ENCODE peak calls at places on chromosomes 12 and 14, in six cellular contexts. One of them, this sample, is unnamed.

GRCh38 chr12:40577834-40578233 is 114.4 kb upstream of the CNTN1 start:
- DNase-seq in psoas muscle: no peak
- DNase-seq in fibroblast of lung: no peak
- DNase-seq in gastrocnemius medialis: no peak
- DNase-seq in upper lobe of right lung: no peak
- DNase-seq in CD4-positive, alpha-beta T cell: no peak
- DNase-seq in this sample: no peak

GRCh38 chr14:98770151-98770550 is 501.8 kb downstream of the BCL11B start:
- DNase-seq in upper lobe of right lung: no peak
- DNase-seq in gastrocnemius medialis: no peak
- DNase-seq in fibroblast of lung: no peak
- DNase-seq in psoas muscle: no peak
- DNase-seq in CD4-positive, alpha-beta T cell: no peak
- DNase-seq in this sample: no peak

GRCh38 chr12:121872546-121873223 is 14.0 kb upstream of the HPD start:
- DNase-seq in upper lobe of right lung: no peak
- DNase-seq in fibroblast of lung: peak; percentile 95
- DNase-seq in psoas muscle: no peak
- DNase-seq in gastrocnemius medialis: no peak
- DNase-seq in CD4-positive, alpha-beta T cell: no peak
- DNase-seq in this sample: no peak

GRCh38 chr12:1947081-1947480 is 28.6 kb upstream of the CACNA2D4 start:
- DNase-seq in psoas muscle: no peak
- DNase-seq in fibroblast of lung: peak; percentile 92
- DNase-seq in CD4-positive, alpha-beta T cell: no peak
- DNase-seq in gastrocnemius medialis: no peak
- DNase-seq in upper lobe of right lung: no peak
- DNase-seq in this sample: no peak

GRCh38 chr12:25648460-25648859 is 95.4 kb upstream of the LMNTD1 start:
- DNase-seq in CD4-positive, alpha-beta T cell: no peak
- DNase-seq in upper lobe of right lung: no peak
- DNase-seq in fibroblast of lung: peak; percentile 80
- DNase-seq in psoas muscle: peak; percentile 22
- DNase-seq in gastrocnemius medialis: peak; percentile 18
- DNase-seq in this sample: no peak

GRCh38 chr14:74548881-74549280 is 55.3 kb downstream of the ISCA2 start:
- DNase-seq in fibroblast of lung: no peak
- DNase-seq in gastrocnemius medialis: peak; percentile 94
- DNase-seq in upper lobe of right lung: no peak
- DNase-seq in psoas muscle: peak; percentile 88
- DNase-seq in CD4-positive, alpha-beta T cell: no peak
- DNase-seq in this sample: no peak

GRCh38 chr14:101463566-101464171 is 97.6 kb upstream of the DIO3 start:
- DNase-seq in fibroblast of lung: no peak
- DNase-seq in upper lobe of right lung: no peak
- DNase-seq in CD4-positive, alpha-beta T cell: no peak
- DNase-seq in gastrocnemius medialis: no peak
- DNase-seq in psoas muscle: no peak
- DNase-seq in this sample: no peak

GRCh38 chr14:96797943-96798349 is 764 bp downstream of the VRK1 start:
- DNase-seq in gastrocnemius medialis: no peak
- DNase-seq in CD4-positive, alpha-beta T cell: no peak
- DNase-seq in fibroblast of lung: no peak
- DNase-seq in upper lobe of right lung: no peak
- DNase-seq in psoas muscle: no peak
- DNase-seq in this sample: no peak

GRCh38 chr12:69595689-69596088 is 10.4 kb downstream of the CCT2 start:
- DNase-seq in upper lobe of right lung: no peak
- DNase-seq in gastrocnemius medialis: no peak
- DNase-seq in CD4-positive, alpha-beta T cell: no peak
- DNase-seq in psoas muscle: no peak
- DNase-seq in fibroblast of lung: no peak
- DNase-seq in this sample: no peak

GRCh38 chr14:104169765-104170113 is 31.4 kb downstream of the KIF26A start:
- DNase-seq in fibroblast of lung: no peak
- DNase-seq in upper lobe of right lung: no peak
- DNase-seq in CD4-positive, alpha-beta T cell: no peak
- DNase-seq in gastrocnemius medialis: no peak
- DNase-seq in psoas muscle: no peak
- DNase-seq in this sample: no peak

GRCh38 chr14:59277659-59278058 is 89.2 kb downstream of the DAAM1 start:
- DNase-seq in fibroblast of lung: no peak
- DNase-seq in upper lobe of right lung: no peak
- DNase-seq in gastrocnemius medialis: no peak
- DNase-seq in CD4-positive, alpha-beta T cell: no peak
- DNase-seq in psoas muscle: no peak
- DNase-seq in this sample: no peak

DNA sequence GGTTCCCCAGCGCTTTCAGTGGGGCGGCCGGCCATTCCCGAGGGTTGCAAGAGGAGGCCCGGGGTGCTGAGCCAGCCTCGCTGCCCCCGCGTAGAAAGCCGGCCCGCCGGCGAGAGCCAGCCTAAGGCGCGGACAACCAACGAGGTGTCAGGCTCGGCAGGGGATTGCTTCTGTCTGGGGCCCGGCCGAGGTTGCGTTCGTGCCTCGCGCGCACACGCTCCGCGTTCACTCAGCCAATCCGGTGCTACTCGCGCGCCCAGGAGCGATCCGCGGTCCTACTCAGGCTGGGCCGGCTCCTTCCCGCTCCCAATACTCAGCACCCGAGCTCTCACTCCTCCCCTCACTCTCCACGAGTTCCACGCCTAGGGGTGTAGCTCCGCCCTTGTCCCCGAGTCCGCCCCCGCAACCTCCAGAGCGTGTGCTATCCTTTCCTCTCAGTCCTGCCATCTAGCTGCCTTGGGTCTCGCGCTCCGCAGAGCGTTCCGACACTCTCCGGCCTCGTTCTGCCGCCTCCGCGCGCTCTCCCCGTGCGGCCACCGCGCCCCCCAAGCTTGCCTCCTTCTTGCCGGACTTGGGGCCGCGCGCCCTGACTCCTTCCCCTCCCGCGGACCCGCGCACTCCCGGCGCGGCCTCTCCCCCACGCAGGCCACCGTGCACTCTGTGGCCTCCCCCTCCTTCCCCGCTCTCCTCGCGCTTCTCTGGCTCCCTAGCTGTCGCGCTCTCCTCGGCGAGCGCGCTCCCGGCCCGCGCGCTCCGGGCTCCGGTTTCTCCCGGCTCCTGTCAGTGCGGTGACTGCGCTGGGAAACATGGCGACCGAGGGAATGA is at the start of gene GPHN:
- DNase-seq in CD4-positive, alpha-beta T cell: peak; percentile 83
- DNase-seq in fibroblast of lung: peak; percentile 99
- DNase-seq in gastrocnemius medialis: peak; percentile 98
- DNase-seq in psoas muscle: peak; percentile 97
- DNase-seq in upper lobe of right lung: peak; percentile 98
- DNase-seq in this sample: peak; percentile 94
- TF ChIP-seq CTCF in CD4-positive, alpha-beta T cell: no peak
- TF ChIP-seq CTCF in fibroblast of lung: peak; percentile 39
- TF ChIP-seq CTCF in gastrocnemius medialis: peak; percentile 18
- TF ChIP-seq CTCF in psoas muscle: peak; percentile 38
- TF ChIP-seq CTCF in upper lobe of right lung: peak; percentile 34
- TF ChIP-seq CTCF in this sample: no peak

GRCh38 chr12:54404061-54405004 is 14.7 kb downstream of the ITGA5 start:
- DNase-seq in CD4-positive, alpha-beta T cell: peak; percentile 56
- DNase-seq in psoas muscle: no peak
- DNase-seq in gastrocnemius medialis: no peak
- DNase-seq in fibroblast of lung: peak; percentile 40
- DNase-seq in upper lobe of right lung: no peak
- DNase-seq in this sample: no peak

GRCh38 chr12:54405106-54405505 is 14.0 kb downstream of the ITGA5 start:
- DNase-seq in psoas muscle: no peak
- DNase-seq in gastrocnemius medialis: no peak
- DNase-seq in fibroblast of lung: no peak
- DNase-seq in CD4-positive, alpha-beta T cell: no peak
- DNase-seq in upper lobe of right lung: no peak
- DNase-seq in this sample: no peak

GRCh38 chr12:54409267-54409666 is 9.8 kb downstream of the ITGA5 start:
- DNase-seq in CD4-positive, alpha-beta T cell: no peak
- DNase-seq in upper lobe of right lung: no peak
- DNase-seq in fibroblast of lung: no peak
- DNase-seq in gastrocnemius medialis: no peak
- DNase-seq in psoas muscle: no peak
- DNase-seq in this sample: no peak

GRCh38 chr12:54405573-54405972 is 13.5 kb downstream of the ITGA5 start:
- DNase-seq in fibroblast of lung: no peak
- DNase-seq in upper lobe of right lung: no peak
- DNase-seq in CD4-positive, alpha-beta T cell: no peak
- DNase-seq in psoas muscle: no peak
- DNase-seq in gastrocnemius medialis: no peak
- DNase-seq in this sample: no peak

GRCh38 chr12:54407183-54407905 is 11.7 kb downstream of the ITGA5 start:
- DNase-seq in gastrocnemius medialis: no peak
- DNase-seq in CD4-positive, alpha-beta T cell: no peak
- DNase-seq in fibroblast of lung: no peak
- DNase-seq in psoas muscle: no peak
- DNase-seq in upper lobe of right lung: no peak
- DNase-seq in this sample: no peak
- H3K27ac ChIP-seq in gastrocnemius medialis: no peak overlapping the region
- H3K27ac ChIP-seq in CD4-positive, alpha-beta T cell: peak overlapping the region; percentile 33
- H3K27ac ChIP-seq in fibroblast of lung: no peak overlapping the region
- H3K27ac ChIP-seq in psoas muscle: no peak overlapping the region
- H3K27ac ChIP-seq in upper lobe of right lung: no peak overlapping the region
- H3K27ac ChIP-seq in this sample: no peak overlapping the region

DNA sequence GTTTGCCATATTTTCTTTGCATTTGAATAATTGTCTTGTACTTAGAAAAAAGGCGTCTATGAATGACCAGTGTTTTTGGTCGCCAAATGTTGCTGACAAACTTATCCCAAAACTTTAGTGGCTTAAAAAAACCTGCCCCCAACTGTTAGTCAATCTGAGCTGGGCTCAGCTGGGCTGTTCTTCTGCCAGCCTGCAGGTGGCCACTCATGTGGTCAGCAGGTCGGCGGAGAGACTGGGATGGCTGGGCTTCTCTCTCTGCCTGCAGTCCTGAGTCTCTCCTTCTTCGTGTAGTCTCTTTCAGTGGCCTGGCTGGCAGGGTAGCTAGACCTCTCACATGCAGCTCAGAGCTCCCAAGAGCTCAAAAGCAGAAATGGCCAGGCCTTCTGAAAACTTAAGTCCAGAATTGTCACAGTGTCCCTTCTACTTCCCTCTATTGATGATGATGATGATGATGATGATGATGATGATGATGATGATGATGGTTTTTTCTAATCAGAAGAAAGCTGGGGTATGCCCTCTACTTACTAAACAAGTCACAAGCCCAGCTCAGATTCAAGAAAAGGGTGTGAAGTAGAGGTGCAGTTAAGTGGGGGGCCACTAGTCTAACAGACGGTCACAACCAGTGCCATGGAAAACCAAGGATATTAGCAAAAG is 87.9 kb downstream of the PTPN11 start:
- DNase-seq in gastrocnemius medialis: no peak
- DNase-seq in psoas muscle: no peak
- DNase-seq in upper lobe of right lung: no peak
- DNase-seq in CD4-positive, alpha-beta T cell: no peak
- DNase-seq in fibroblast of lung: no peak
- DNase-seq in this sample: no peak
- TF ChIP-seq CTCF in gastrocnemius medialis: no peak
- TF ChIP-seq CTCF in psoas muscle: no peak
- TF ChIP-seq CTCF in upper lobe of right lung: no peak
- TF ChIP-seq CTCF in CD4-positive, alpha-beta T cell: no peak
- TF ChIP-seq CTCF in fibroblast of lung: peak; percentile 9
- TF ChIP-seq CTCF in this sample: no peak

GRCh38 chr12:79275631-79276030 is 411.1 kb downstream of the SYT1 start:
- DNase-seq in gastrocnemius medialis: no peak
- DNase-seq in psoas muscle: no peak
- DNase-seq in CD4-positive, alpha-beta T cell: no peak
- DNase-seq in fibroblast of lung: peak; percentile 42
- DNase-seq in upper lobe of right lung: no peak
- DNase-seq in this sample: no peak

DNA sequence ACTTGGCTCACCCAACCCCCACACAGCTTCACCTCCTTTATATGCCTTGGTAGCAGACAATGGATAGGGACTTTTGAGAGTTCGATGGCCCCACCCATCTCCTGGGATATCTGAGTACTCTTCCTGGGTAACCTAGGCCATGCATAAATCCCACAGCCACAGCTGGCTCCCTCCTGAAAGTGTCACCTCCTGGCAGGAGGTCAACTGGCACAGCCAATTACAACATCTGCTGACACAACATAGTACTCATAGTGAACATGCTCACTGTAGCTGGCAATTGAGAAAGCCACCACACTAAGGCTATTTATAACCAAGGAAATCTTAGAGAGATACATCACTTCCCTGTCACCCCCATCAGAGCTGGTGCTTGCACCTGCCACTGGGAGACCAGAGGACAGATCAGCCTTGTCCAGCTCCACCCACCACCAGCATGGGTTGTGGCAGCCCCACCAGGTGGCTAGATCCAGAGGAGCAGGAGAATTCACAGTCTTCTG is 410.0 kb downstream of the SYT1 start:
- DNase-seq in psoas muscle: no peak
- DNase-seq in fibroblast of lung: peak; percentile 9
- DNase-seq in CD4-positive, alpha-beta T cell: no peak
- DNase-seq in upper lobe of right lung: no peak
- DNase-seq in gastrocnemius medialis: no peak
- DNase-seq in this sample: no peak
- H3K27ac ChIP-seq in psoas muscle: no peak overlapping the region
- H3K27ac ChIP-seq in fibroblast of lung: no peak overlapping the region
- H3K27ac ChIP-seq in CD4-positive, alpha-beta T cell: no peak overlapping the region
- H3K27ac ChIP-seq in upper lobe of right lung: no peak overlapping the region
- H3K27ac ChIP-seq in gastrocnemius medialis: no peak overlapping the region
- H3K27ac ChIP-seq in this sample: no peak overlapping the region

This sample was measured in breast epithelium.